ENCODE peak calls at places on chromosomes 11 and 22, in ten cellular contexts. K is stimulated activated naive CD8-positive, alpha-beta T cell treated with anti-CD3 and anti-CD28 coated beads, Interleukin-15, Interleukin-2, amounts not matched to agents 100 U/mL and 50 U/mL, for 24 hours; Q is hippocampal formation; G is lung microvascular endothelial cell; A is GM04504; S is A549; H is foreskin fibroblast; N is MM.1S; Y is fibroblast of the conjunctiva; P is stimulated activated CD8-positive, alpha-beta memory T cell treated with anti-CD3 and anti-CD28 coated beads, Interleukin-7, amount 100 ng/mL, for 1 hour. W is an unnamed sample.

GRCh38 chr11:117144477-117145392 is 648 bp downstream of the PAFAH1B2 start:
- DNase-seq in K (peak), Q (peak), G (peak), A (no peak), S (peak), H (peak), N (peak), Y (no peak), P (no peak), W (peak)

GRCh38 chr22:23064381-23065068 is 5.8 kb upstream of the GNAZ start:
- DNase-seq in K (no peak), Q (no peak), G (no peak), A (no peak), S (no peak), H (no peak), N (no peak), Y (no peak), P (no peak), W (no peak)

GRCh38 chr22:49286236-49286760 is 541.4 kb downstream of the BRD1 start:
- DNase-seq in K (no peak), Q (no peak), G (no peak), A (no peak), S (no peak), H (no peak), N (no peak), Y (no peak), P (no peak), W (no peak)

GRCh38 chr11:12860827-12861226 is 148.3 kb upstream of the RASSF10 start:
- DNase-seq in K (no peak), Q (no peak), G (no peak), A (no peak), S (no peak), H (no peak), N (peak), Y (no peak), P (no peak), W (no peak)

GRCh38 chr22:49372111-49372529 is 455.6 kb downstream of the BRD1 start:
- DNase-seq in K (no peak), Q (no peak), G (no peak), A (no peak), S (no peak), H (no peak), N (no peak), Y (no peak), P (no peak), W (no peak)

GRCh38 chr11:62732830-62733229 is 4.5 kb downstream of the TTC9C start:
- DNase-seq in K (no peak), Q (no peak), G (peak), A (no peak), S (no peak), H (no peak), N (peak), Y (peak), P (no peak), W (peak)

GRCh38 chr22:33975841-33976240 is 55.6 kb upstream of the LARGE1 start:
- DNase-seq in K (no peak), Q (no peak), G (no peak), A (no peak), S (no peak), H (no peak), N (no peak), Y (no peak), P (no peak), W (no peak)

GRCh38 chr11:128305588-128305987 is 281.8 kb downstream of the ETS1 start:
- DNase-seq in K (no peak), Q (no peak), G (no peak), A (no peak), S (no peak), H (no peak), N (no peak), Y (no peak), P (no peak), W (no peak)

GRCh38 chr11:128310676-128311445 is 276.5 kb downstream of the ETS1 start:
- DNase-seq in K (peak), Q (no peak), G (no peak), A (no peak), S (no peak), H (no peak), N (no peak), Y (no peak), P (no peak), W (no peak)

GRCh38 chr11:128187829-128188228 is 399.5 kb downstream of the ETS1 start:
- DNase-seq in K (no peak), Q (no peak), G (no peak), A (no peak), S (no peak), H (peak), N (no peak), Y (peak), P (no peak), W (peak)

GRCh38 chr11:68840661-68841653 is 759 bp downstream of the CPT1A start:
- DNase-seq in K (peak), Q (peak), G (peak), A (no peak), S (no peak), H (peak), N (peak), Y (no peak), P (no peak), W (peak)